ENCODE peak calls at places on chromosomes 6 and 20, in seven cellular contexts. H is mesenchymal stem cell, N is IMR-90, G is heart left ventricle, X is lung, R is left lung, B is Panc1. S is an unnamed sample.

GRCh38 chr6:143125455-143125854 is 64.8 kb downstream of the AIG1 start:
- DNase-seq in H (no peak), N (no peak), G (no peak), X (no peak), R (no peak), B (no peak), S (no peak)

GRCh38 chr20:41018153-41018552 is 10.5 kb upstream of the TOP1 start:
- DNase-seq in H (no peak), N (peak; percentile 34), G (no peak), X (no peak), R (no peak), B (no peak), S (no peak)

GRCh38 chr6:139029470-139030210 is 1.1 kb downstream of the ABRACL start:
- DNase-seq in H (peak; percentile 74), N (peak; percentile 59), G (peak; percentile 85), X (peak; percentile 58), R (peak; percentile 93), B (no peak), S (peak; percentile 16)

GRCh38 chr6:12163744-12164507 is 126.2 kb upstream of the EDN1 start:
- DNase-seq in H (no peak), N (no peak), G (no peak), X (no peak), R (peak; percentile 43), B (no peak), S (no peak)

GRCh38 chr20:17629678-17630089 is 52.4 kb downstream of the RRBP1 start:
- DNase-seq in H (no peak), N (no peak), G (peak; percentile 60), X (no peak), R (peak; percentile 73), B (no peak), S (no peak)

GRCh38 chr6:132354517-132355167 is 46.6 kb downstream of the MOXD1 start:
- DNase-seq in H (no peak), N (no peak), G (no peak), X (no peak), R (no peak), B (no peak), S (peak; percentile 1)

GRCh38 chr20:17858450-17859001 is 110.1 kb downstream of the SNX5 start:
- DNase-seq in H (no peak), N (no peak), G (no peak), X (no peak), R (no peak), B (no peak), S (no peak)

GRCh38 chr20:1296117-1296610 is 30.1 kb downstream of the SNPH start:
- DNase-seq in H (no peak), N (no peak), G (no peak), X (no peak), R (no peak), B (no peak), S (no peak)

GRCh38 chr6:43936476-43936875 is 166.5 kb downstream of the VEGFA start:
- DNase-seq in H (no peak), N (no peak), G (no peak), X (no peak), R (no peak), B (no peak), S (no peak)

GRCh38 chr6:43953256-43953655 is 174.0 kb downstream of the MRPL14 start:
- DNase-seq in H (no peak), N (no peak), G (no peak), X (no peak), R (no peak), B (no peak), S (no peak)

GRCh38 chr20:58012731-58013510 is 215.5 kb downstream of the ANKRD60 start:
- DNase-seq in H (no peak), N (no peak), G (no peak), X (no peak), R (no peak), B (no peak), S (no peak)

GRCh38 chr20:46249671-46250070 is 58.6 kb downstream of the CDH22 start:
- DNase-seq in H (no peak), N (no peak), G (no peak), X (no peak), R (no peak), B (no peak), S (no peak)

GRCh38 chr20:46250772-46251171 is 57.5 kb downstream of the CDH22 start:
- DNase-seq in H (no peak), N (no peak), G (no peak), X (no peak), R (no peak), B (no peak), S (no peak)

GRCh38 chr20:46243707-46244628 is 64.3 kb downstream of the CDH22 start:
- DNase-seq in H (no peak), N (peak; percentile 4), G (no peak), X (no peak), R (no peak), B (no peak), S (no peak)

GRCh38 chr20:46242390-46242789 is 65.9 kb downstream of the CDH22 start:
- DNase-seq in H (no peak), N (no peak), G (no peak), X (no peak), R (no peak), B (no peak), S (no peak)

DNA sequence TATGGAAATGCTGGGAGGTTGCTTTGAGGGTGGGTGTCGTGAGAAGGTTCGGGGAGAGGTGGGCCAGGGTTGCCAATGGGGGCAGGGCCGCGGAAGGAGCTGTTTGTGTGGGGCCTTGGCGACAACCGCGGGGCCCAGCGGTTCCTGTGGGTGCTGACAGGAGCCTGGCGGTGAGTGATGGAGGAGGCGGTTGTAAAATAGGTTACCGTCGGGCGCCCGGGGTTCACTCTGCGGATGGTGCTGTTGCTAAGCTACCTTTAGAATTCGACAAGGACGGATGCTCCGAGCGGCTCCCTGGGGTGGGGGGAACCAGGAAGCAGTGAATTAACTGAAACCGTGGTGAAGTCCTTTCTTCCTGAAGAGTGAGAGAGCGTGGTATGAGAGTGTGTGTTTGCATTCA is 61.8 kb downstream of the CDH22 start:
- DNase-seq in H (no peak), N (no peak), G (no peak), X (no peak), R (no peak), B (no peak), S (no peak)
- H3K27me3 ChIP-seq in H (peaks cover 55% of the 10 kb centered on the region), N (peaks cover 44% of the 10 kb centered on the region), G (peaks cover 80% of the 10 kb centered on the region), X (peaks cover 6% of the 10 kb centered on the region), R (peaks cover 38% of the 10 kb centered on the region), B (no peaks in the 10 kb centered on the region), S (peaks cover 13% of the 10 kb centered on the region)

GRCh38 chr6:163083141-163083540 is 331.4 kb upstream of the QKI start:
- DNase-seq in H (no peak), N (no peak), G (no peak), X (no peak), R (no peak), B (no peak), S (no peak)

GRCh38 chr6:163085861-163086562 is 328.5 kb upstream of the QKI start:
- DNase-seq in H (peak; percentile 12), N (no peak), G (no peak), X (no peak), R (no peak), B (no peak), S (no peak)

GRCh38 chr6:163085426-163085825 is 329.1 kb upstream of the QKI start:
- DNase-seq in H (no peak), N (no peak), G (no peak), X (no peak), R (no peak), B (no peak), S (no peak)

GRCh38 chr6:163087981-163088380 is 326.5 kb upstream of the QKI start:
- DNase-seq in H (no peak), N (no peak), G (no peak), X (no peak), R (no peak), B (no peak), S (no peak)

GRCh38 chr6:163086563-163086895 is 328.0 kb upstream of the QKI start:
- DNase-seq in H (no peak), N (no peak), G (no peak), X (no peak), R (no peak), B (no peak), S (no peak)
- H3K27ac ChIP-seq in H (no peak overlapping the region), N (no peak overlapping the region), G (peak overlapping the region; percentile 24), X (no peak overlapping the region), R (no peak overlapping the region), B (no peak overlapping the region), S (no peak overlapping the region)

GRCh38 chr20:47020231-47020630 is 125.6 kb downstream of the EYA2 start:
- DNase-seq in H (no peak), N (peak; percentile 69), G (no peak), X (no peak), R (no peak), B (no peak), S (no peak)
- H3K36me3 ChIP-seq in H (no peaks in the 10 kb centered on the region), N (no peaks in the 10 kb centered on the region), G (no peaks in the 10 kb centered on the region), X (no peaks in the 10 kb centered on the region), R (no peaks in the 10 kb centered on the region), B (no peaks in the 10 kb centered on the region), S (no peaks in the 10 kb centered on the region)

GRCh38 chr20:62972270-62973032 is 19.9 kb downstream of the SLC17A9 start:
- DNase-seq in H (peak; percentile 80), N (peak; percentile 69), G (peak; percentile 92), X (peak; percentile 83), R (peak; percentile 95), B (peak; percentile 48), S (peak; percentile 74)
- H3K27me3 ChIP-seq in H (peaks cover 79% of the 10 kb centered on the region), N (peaks cover 68% of the 10 kb centered on the region), G (peaks cover 66% of the 10 kb centered on the region), X (no peaks in the 10 kb centered on the region), R (peaks cover 37% of the 10 kb centered on the region), B (no peaks in the 10 kb centered on the region), S (peaks cover 28% of the 10 kb centered on the region)

GRCh38 chr20:59402697-59403096 is 102.3 kb downstream of the EDN3 start:
- DNase-seq in H (no peak), N (no peak), G (no peak), X (no peak), R (no peak), B (no peak), S (peak; percentile 33)

GRCh38 chr20:59404749-59405148 is 104.3 kb downstream of the EDN3 start:
- DNase-seq in H (no peak), N (no peak), G (no peak), X (no peak), R (no peak), B (no peak), S (no peak)

GRCh38 chr20:59405226-59405815 is 104.9 kb downstream of the EDN3 start:
- DNase-seq in H (no peak), N (no peak), G (no peak), X (no peak), R (no peak), B (no peak), S (no peak)

GRCh38 chr20:59403962-59404314 is 103.5 kb downstream of the EDN3 start:
- DNase-seq in H (no peak), N (no peak), G (no peak), X (no peak), R (no peak), B (no peak), S (no peak)

DNA sequence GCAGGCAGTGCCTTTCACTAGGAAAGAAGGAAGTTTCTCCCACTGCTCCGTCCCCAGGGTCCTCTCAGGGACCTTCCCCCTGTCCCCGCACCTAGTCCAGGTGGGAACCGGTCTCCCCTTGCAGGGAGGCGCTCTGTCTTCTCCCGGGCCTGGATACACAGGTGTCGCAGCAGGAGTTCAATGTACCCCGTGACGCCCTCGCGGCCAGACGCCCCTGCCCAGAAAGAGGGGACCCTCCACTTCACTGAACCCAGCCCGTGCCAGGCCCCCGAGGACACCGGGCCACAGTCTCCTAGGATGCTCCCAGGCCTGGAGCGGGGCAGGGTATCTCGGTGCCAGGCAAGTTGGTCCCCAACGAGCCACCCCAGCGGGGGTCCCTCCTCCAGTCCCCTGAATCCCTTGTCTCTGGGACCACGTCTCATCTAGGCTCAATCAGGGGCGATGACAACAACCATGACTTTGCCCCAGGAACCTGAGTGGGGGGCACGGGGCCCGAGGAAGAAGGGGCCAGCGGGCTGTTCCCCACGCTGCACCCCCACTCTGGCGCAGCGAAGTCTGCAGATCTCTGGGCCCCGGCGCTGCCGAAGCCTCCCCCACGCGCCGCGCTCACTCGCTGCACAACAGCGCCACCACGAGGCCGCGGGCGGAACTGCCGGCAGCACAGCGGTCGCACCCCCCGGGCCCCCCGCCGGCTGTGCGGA is 103.0 kb downstream of the EDN3 start:
- DNase-seq in H (no peak), N (no peak), G (peak; percentile 75), X (no peak), R (no peak), B (no peak), S (peak; percentile 68)
- H3K27ac ChIP-seq in H (no peak overlapping the region), N (no peak overlapping the region), G (no peak overlapping the region), X (no peak overlapping the region), R (no peak overlapping the region), B (no peak overlapping the region), S (no peak overlapping the region)

S was measured in CD8-positive, alpha-beta memory T cell.